ENCODE peak calls at places on chromosomes 5 and 9, in seven cellular contexts. I is body of pancreas, J is upper lobe of left lung, C is IMR-90, X is uterus, H is sigmoid colon, V is transverse colon. D is an unnamed sample. For H3K4me1, the result is how much of the 10 kb centered on the place peaks cover.

GRCh38 chr5:156559955-156560354 is 233.0 kb downstream of the SGCD start:
- DNase-seq in I (no peak), J (no peak), C (no peak), X (no peak), H (no peak), V (no peak), D (no peak)

GRCh38 chr5:1840741-1841521 is 39.7 kb downstream of the NDUFS6 start:
- DNase-seq in I (no peak), J (no peak), C (no peak), X (no peak), H (no peak), V (no peak), D (no peak)

GRCh38 chr5:113293068-113293571 is 141.7 kb downstream of the TSSK1B start:
- DNase-seq in I (no peak), J (no peak), C (peak), X (no peak), H (no peak), V (no peak), D (no peak)

GRCh38 chr5:64746446-64746845 is 22.0 kb downstream of the SREK1IP1 start:
- DNase-seq in I (no peak), J (no peak), C (peak), X (no peak), H (no peak), V (no peak), D (no peak)

GRCh38 chr5:140806834-140807775 is at the start of gene PCDHA4:
- DNase-seq in I (peak), J (no peak), C (no peak), X (peak), H (no peak), V (peak), D (peak)

GRCh38 chr9:109560470-109561132 is 62.5 kb upstream of the PTPN3 start:
- DNase-seq in I (no peak), J (no peak), C (no peak), X (no peak), H (no peak), V (no peak), D (no peak)

GRCh38 chr9:4837768-4838546 is 45.2 kb downstream of the RCL1 start:
- DNase-seq in I (no peak), J (no peak), C (peak), X (no peak), H (no peak), V (no peak), D (no peak)

GRCh38 chr5:67493676-67494075 is 297.1 kb upstream of the CD180 start:
- DNase-seq in I (no peak), J (peak), C (no peak), X (no peak), H (no peak), V (peak), D (no peak)

GRCh38 chr9:17280350-17281012 is 145.6 kb downstream of the CNTLN start:
- DNase-seq in I (no peak), J (no peak), C (peak), X (no peak), H (no peak), V (no peak), D (no peak)

GRCh38 chr9:13110766-13111400 is 168.6 kb downstream of the MPDZ start:
- DNase-seq in I (peak), J (no peak), C (no peak), X (peak), H (no peak), V (no peak), D (no peak)

GRCh38 chr5:158406884-158407790 is 548.2 kb upstream of the CLINT1 start:
- DNase-seq in I (no peak), J (no peak), C (peak), X (no peak), H (no peak), V (no peak), D (no peak)

GRCh38 chr5:150616024-150616470 is 24.4 kb upstream of the SYNPO start:
- DNase-seq in I (peak), J (peak), C (no peak), X (peak), H (no peak), V (peak), D (no peak)

GRCh38 chr5:32042571-32042970 is 131.5 kb downstream of the GOLPH3 start:
- DNase-seq in I (no peak), J (no peak), C (no peak), X (no peak), H (no peak), V (no peak), D (peak)

GRCh38 chr5:114101153-114101552 is 260.7 kb upstream of the KCNN2 start:
- DNase-seq in I (peak), J (no peak), C (peak), X (no peak), H (no peak), V (no peak), D (no peak)

GRCh38 chr5:139397921-139398320 is 3.0 kb upstream of the PROB1 start:
- DNase-seq in I (no peak), J (no peak), C (peak), X (no peak), H (no peak), V (no peak), D (no peak)

GRCh38 chr5:139396691-139397090 is 1.8 kb upstream of the PROB1 start:
- DNase-seq in I (no peak), J (no peak), C (no peak), X (no peak), H (no peak), V (no peak), D (no peak)

GRCh38 chr5:139402561-139403158 is 1.2 kb downstream of the SPATA24 start:
- DNase-seq in I (no peak), J (no peak), C (no peak), X (no peak), H (no peak), V (peak), D (no peak)

GRCh38 chr5:139401546-139401945 is 2.3 kb downstream of the SPATA24 start:
- DNase-seq in I (no peak), J (no peak), C (no peak), X (no peak), H (no peak), V (no peak), D (no peak)

GRCh38 chr5:139399501-139400121 is 4.3 kb downstream of the SPATA24 start:
- DNase-seq in I (no peak), J (no peak), C (no peak), X (no peak), H (no peak), V (no peak), D (no peak)
- H3K27ac ChIP-seq in I (no peak), J (no peak), C (no peak), X (no peak), H (no peak), V (no peak), D (no peak)

GRCh38 chr5:107314330-107314729 is 356.4 kb downstream of the EFNA5 start:
- DNase-seq in I (no peak), J (no peak), C (no peak), X (no peak), H (no peak), V (no peak), D (no peak)

GRCh38 chr5:107313921-107314320 is 356.8 kb downstream of the EFNA5 start:
- DNase-seq in I (no peak), J (no peak), C (no peak), X (no peak), H (no peak), V (no peak), D (no peak)

GRCh38 chr5:107310181-107310580 is 360.6 kb downstream of the EFNA5 start:
- DNase-seq in I (no peak), J (no peak), C (no peak), X (no peak), H (no peak), V (no peak), D (no peak)

DNA sequence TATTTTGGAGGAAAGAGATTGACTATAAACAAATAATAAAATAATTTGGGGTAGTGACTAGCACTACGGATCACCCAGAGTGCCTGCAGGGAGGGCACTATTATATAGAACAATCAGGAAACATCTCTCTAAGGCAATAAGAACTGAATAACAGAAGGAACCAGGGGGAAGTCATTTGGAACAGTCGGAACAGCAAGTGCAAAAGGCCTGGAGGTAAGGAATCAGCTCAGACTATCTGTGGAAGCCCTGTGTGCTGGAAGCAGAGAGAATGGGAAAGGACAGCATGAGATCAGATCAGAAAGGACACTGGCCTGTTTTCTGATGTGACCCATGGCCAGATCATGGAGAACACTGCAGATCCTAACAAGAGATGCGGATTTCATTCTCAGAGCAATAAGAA is 357.6 kb downstream of the EFNA5 start:
- DNase-seq in I (no peak), J (no peak), C (no peak), X (no peak), H (no peak), V (no peak), D (no peak)
- TF ChIP-seq POLR2A in I (no peak), J (no peak), C (no peak), X (no peak), H (no peak), V (no peak), D (no peak)

GRCh38 chr5:151671979-151672378 is 14.7 kb downstream of the SPARC start:
- DNase-seq in I (peak), J (peak), C (peak), X (peak), H (no peak), V (peak), D (no peak)
- H3K4me1 ChIP-seq in I (under half), J (half or more), C (half or more), X (under half), H (under half), V (under half), D (under half)

DNA sequence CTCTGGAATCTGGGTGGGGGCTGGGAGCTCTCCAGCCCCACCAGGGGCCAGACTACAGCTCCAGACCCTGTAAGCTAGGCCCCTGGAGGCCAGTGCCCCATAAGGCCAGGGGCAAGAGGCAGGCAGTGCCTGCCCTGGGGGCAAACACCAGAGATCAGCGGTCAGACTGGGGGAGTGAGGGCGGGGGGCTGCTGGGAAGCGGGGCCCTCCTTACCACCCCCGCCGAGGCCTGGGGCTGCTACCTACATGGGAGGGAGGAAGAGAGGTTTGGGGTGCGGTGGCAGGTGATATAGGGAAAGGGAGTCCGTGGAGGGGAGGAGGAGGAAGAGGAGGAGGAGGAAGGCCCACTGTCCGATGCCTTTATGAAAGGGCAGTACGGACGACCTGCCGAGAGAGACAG is 12.7 kb downstream of the PRR7 start:
- DNase-seq in I (no peak), J (no peak), C (no peak), X (no peak), H (no peak), V (no peak), D (no peak)
- H3K27ac ChIP-seq in I (no peak), J (no peak), C (no peak), X (no peak), H (no peak), V (no peak), D (no peak)

DNA sequence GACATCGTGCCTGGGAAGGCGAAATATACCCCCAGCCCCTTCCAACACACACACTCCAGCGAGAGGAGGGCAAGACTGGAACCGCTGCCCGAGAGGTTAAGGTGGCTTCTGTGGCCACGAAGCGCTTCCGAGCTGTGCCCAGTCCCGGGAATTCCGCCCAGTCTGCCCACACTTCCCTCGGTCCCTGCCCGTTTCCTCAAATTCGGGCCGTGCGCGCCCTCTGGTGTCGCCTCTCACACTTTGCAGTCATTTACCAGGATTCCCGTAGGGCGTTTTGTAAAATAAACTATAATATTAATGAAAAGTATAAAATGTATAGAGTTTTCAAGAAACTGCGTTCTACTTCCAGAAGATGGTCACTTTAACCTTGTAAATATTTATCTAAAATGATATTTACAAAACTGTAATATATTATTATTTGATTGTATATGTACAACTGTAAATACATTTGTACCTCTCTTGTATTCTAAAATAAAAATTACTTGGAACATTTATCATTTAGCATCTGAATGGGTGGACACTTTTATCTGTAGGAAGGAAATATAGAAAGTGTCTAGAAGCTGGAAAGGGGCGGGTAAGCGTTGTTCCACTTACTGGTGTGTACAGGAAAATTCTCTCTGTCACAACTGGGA is 11.0 kb upstream of the EXOSC2 start:
- DNase-seq in I (peak), J (peak), C (peak), X (peak), H (peak), V (peak), D (peak)
- TF ChIP-seq POLR2A in I (no peak), J (no peak), C (no peak), X (no peak), H (no peak), V (no peak), D (no peak)

GRCh38 chr9:706606-707451 is 134.7 kb upstream of the DMRT1 start:
- DNase-seq in I (peak), J (peak), C (peak), X (peak), H (peak), V (peak), D (peak)
- H3K4me1 ChIP-seq in I (half or more), J (under half), C (under half), X (under half), H (under half), V (under half), D (under half)